ENCODE peak calls at places on chromosomes 3 and 15, in seven cellular contexts. D is K562, J is HCT116, Y is GM12878, B is H1, O is HepG2, Q is SK-N-SH. U is an unnamed sample.

GRCh38 chr3:120192159-120192558 is 92.9 kb downstream of the GPR156 start:
- DNase-seq in D (no peak), J (no peak), B (no peak), Y (no peak), Q (no peak), O (no peak), U (no peak)

GRCh38 chr15:90071220-90071807 is 31.0 kb downstream of the IDH2 start:
- DNase-seq in Q (peak), B (no peak), Y (peak), O (peak), D (peak), J (peak), U (peak)

GRCh38 chr3:12393894-12394293 is 90.4 kb upstream of the TSEN2 start:
- DNase-seq in D (no peak), O (no peak), B (no peak), J (peak), Q (no peak), Y (no peak), U (no peak)

GRCh38 chr15:78930577-78931388 is 14.1 kb downstream of the CTSH start:
- DNase-seq in D (no peak), Q (peak), Y (no peak), J (peak), O (no peak), B (no peak), U (peak)

GRCh38 chr15:47685141-47685870 is 32.0 kb upstream of the SEMA6D start:
- DNase-seq in J (no peak), Q (no peak), B (no peak), D (no peak), O (no peak), Y (no peak), U (no peak)

GRCh38 chr15:76863123-76863522 is 42.0 kb downstream of the SCAPER start:
- DNase-seq in B (no peak), D (no peak), Q (no peak), J (no peak), O (no peak), Y (no peak), U (no peak)

GRCh38 chr15:63083046-63083445 is 38.6 kb upstream of the LACTB start:
- DNase-seq in J (no peak), D (no peak), O (no peak), Y (no peak), Q (no peak), B (no peak), U (no peak)

GRCh38 chr3:60025071-60026055 is 975.5 kb upstream of the CFAP20DC start:
- DNase-seq in Q (no peak), O (no peak), J (no peak), Y (no peak), D (no peak), B (no peak), U (no peak)

GRCh38 chr15:78355185-78355584 is 15.0 kb downstream of the CRABP1 start:
- DNase-seq in Y (no peak), B (no peak), D (no peak), O (no peak), J (no peak), Q (no peak), U (no peak)

GRCh38 chr15:41018534-41018933 is 65.3 kb downstream of the CHAC1 start:
- DNase-seq in Q (no peak), Y (no peak), O (no peak), J (no peak), D (no peak), B (no peak), U (peak)

GRCh38 chr3:51353566-51354140 is 31.4 kb upstream of the MANF start:
- DNase-seq in Q (no peak), O (no peak), B (no peak), D (no peak), J (no peak), Y (no peak), U (no peak)

GRCh38 chr3:43286886-43287301 is 554 bp downstream of the SNRK start:
- DNase-seq in Q (peak), Y (no peak), J (no peak), O (no peak), D (no peak), B (no peak), U (no peak)

GRCh38 chr3:188338081-188338480 is 184.1 kb downstream of the LPP start:
- DNase-seq in B (no peak), D (no peak), O (no peak), Q (no peak), J (no peak), Y (no peak), U (no peak)

GRCh38 chr3:111952086-111952485 is 26.7 kb upstream of the ABHD10 start:
- DNase-seq in J (no peak), Q (no peak), O (no peak), D (no peak), B (no peak), Y (no peak), U (no peak)

GRCh38 chr3:57150097-57150496 is 15.1 kb downstream of the IL17RD start:
- DNase-seq in J (no peak), Q (peak), B (no peak), Y (no peak), O (no peak), D (no peak), U (no peak)

GRCh38 chr15:25329685-25330084 is 109.1 kb downstream of the UBE3A start:
- DNase-seq in O (no peak), D (no peak), Q (peak), Y (no peak), B (no peak), J (no peak), U (no peak)

GRCh38 chr15:87858651-87859050 is 397.9 kb downstream of the NTRK3 start:
- DNase-seq in Q (no peak), B (no peak), D (no peak), O (no peak), Y (no peak), J (no peak), U (no peak)

GRCh38 chr3:9686050-9686384 is 17.6 kb upstream of the CPNE9 start:
- DNase-seq in Y (no peak), B (no peak), Q (no peak), D (no peak), J (no peak), O (no peak), U (no peak)

GRCh38 chr3:43855674-43856299 is 165.0 kb downstream of the ABHD5 start:
- DNase-seq in Y (peak), B (no peak), O (peak), Q (peak), J (peak), D (no peak), U (peak)

GRCh38 chr15:38853608-38854007 is 289.0 kb upstream of the RASGRP1 start:
- DNase-seq in D (no peak), O (no peak), Q (no peak), Y (no peak), B (peak), J (peak), U (no peak)

GRCh38 chr15:85785887-85786777 is 8.6 kb downstream of the KLHL25 start:
- DNase-seq in O (peak), D (no peak), J (peak), Y (no peak), Q (no peak), B (no peak), U (no peak)

GRCh38 chr3:63975705-63976104 is 47.6 kb downstream of the PSMD6 start:
- DNase-seq in Q (no peak), O (peak), D (no peak), B (no peak), Y (no peak), J (no peak), U (no peak)

GRCh38 chr3:11566478-11566877 is 77.2 kb downstream of the VGLL4 start:
- DNase-seq in Q (no peak), D (no peak), O (no peak), B (no peak), J (no peak), Y (no peak), U (no peak)

GRCh38 chr15:51227967-51228783 is 110.2 kb downstream of the CYP19A1 start:
- DNase-seq in O (peak), D (peak), B (peak), Q (no peak), J (peak), Y (peak), U (peak)

GRCh38 chr15:90893175-90894090 is 9.1 kb downstream of the FES start:
- DNase-seq in Y (no peak), B (no peak), Q (peak), O (peak), D (peak), J (peak), U (no peak)

GRCh38 chr15:56537881-56538280 is 72.9 kb upstream of the MNS1 start:
- DNase-seq in D (no peak), J (no peak), Q (no peak), Y (no peak), O (no peak), B (no peak), U (no peak)

GRCh38 chr15:59436774-59437472 is 1.1 kb upstream of the FAM81A start:
- DNase-seq in O (no peak), B (no peak), J (no peak), Y (no peak), D (no peak), Q (peak), U (no peak)

GRCh38 chr15:99954361-99955180 is 221.3 kb upstream of the LYSMD4 start:
- DNase-seq in Q (no peak), B (no peak), D (no peak), Y (no peak), J (no peak), O (no peak), U (no peak)

GRCh38 chr3:40524222-40524570 is 564 bp upstream of the ZNF621 start:
- DNase-seq in J (no peak), Q (no peak), D (no peak), O (no peak), Y (no peak), B (no peak), U (no peak)

GRCh38 chr15:77840962-77841361 is 208.2 kb upstream of the LINGO1 start:
- DNase-seq in Y (no peak), D (no peak), Q (no peak), B (no peak), J (no peak), O (no peak), U (no peak)

GRCh38 chr15:71186267-71186666 is 71.0 kb downstream of the THSD4 start:
- DNase-seq in O (no peak), J (no peak), Q (no peak), B (no peak), Y (no peak), D (no peak), U (no peak)

GRCh38 chr15:59995568-59996349 is 8.4 kb upstream of the FOXB1 start:
- DNase-seq in J (no peak), D (no peak), Q (peak), B (no peak), Y (no peak), O (no peak), U (no peak)

GRCh38 chr3:107740992-107741896 is 218.5 kb downstream of the BBX start:
- DNase-seq in Q (no peak), D (no peak), Y (no peak), J (no peak), O (peak), B (no peak), U (peak)

DNA sequence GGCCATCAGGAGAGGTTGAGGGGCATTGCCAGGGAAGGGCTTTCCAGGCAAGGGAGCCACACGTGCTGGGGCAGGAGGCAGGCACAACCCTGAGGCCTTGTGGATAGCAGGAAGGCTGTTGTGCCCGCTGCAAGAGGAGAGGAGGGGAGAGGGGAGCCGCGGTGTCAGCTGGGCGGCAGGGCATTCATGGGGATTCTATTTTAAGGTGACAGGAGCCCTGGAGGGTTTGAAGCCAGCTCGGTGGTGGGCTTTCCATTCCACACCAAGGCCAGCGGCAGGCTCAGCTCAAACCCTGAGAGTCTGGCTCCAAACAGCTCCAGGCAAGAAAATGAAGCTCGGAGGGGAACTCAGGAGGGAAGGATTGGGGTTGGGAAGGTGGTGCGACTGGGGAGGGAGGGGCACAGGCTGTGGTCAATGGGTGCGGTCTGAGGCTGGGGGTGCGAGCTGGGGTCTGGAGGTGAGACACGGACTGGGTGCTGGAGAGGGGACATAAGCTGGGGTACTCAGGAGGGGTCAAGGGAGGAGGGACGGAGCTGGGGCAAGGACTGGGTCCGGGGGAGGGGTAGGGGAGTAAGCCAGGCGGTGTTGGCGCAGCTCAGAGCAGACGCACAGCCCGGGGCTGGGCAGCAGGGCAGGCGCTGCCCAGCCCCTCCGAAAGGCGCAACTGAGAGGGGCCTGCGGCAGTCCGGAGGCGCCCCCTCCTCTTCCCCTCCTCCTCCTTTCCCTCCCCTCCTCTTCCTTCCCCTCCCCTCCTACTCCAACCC is 43.4 kb downstream of the TPRA1 start:
- DNase-seq in D (no peak), Q (peak), O (no peak), Y (no peak), J (no peak), B (no peak), U (no peak)
- TF ChIP-seq JUND in D (no peak), Q (no peak), O (no peak), Y (no peak), J (no peak), B (no peak), U (no peak)

GRCh38 chr3:24470277-24470676 is 24.4 kb downstream of the THRB start:
- DNase-seq in O (no peak), J (no peak), B (no peak), Q (no peak), Y (no peak), D (no peak), U (no peak)
- TF ChIP-seq JUND in O (no peak), J (no peak), B (no peak), Q (no peak), Y (no peak), D (no peak), U (no peak)

DNA sequence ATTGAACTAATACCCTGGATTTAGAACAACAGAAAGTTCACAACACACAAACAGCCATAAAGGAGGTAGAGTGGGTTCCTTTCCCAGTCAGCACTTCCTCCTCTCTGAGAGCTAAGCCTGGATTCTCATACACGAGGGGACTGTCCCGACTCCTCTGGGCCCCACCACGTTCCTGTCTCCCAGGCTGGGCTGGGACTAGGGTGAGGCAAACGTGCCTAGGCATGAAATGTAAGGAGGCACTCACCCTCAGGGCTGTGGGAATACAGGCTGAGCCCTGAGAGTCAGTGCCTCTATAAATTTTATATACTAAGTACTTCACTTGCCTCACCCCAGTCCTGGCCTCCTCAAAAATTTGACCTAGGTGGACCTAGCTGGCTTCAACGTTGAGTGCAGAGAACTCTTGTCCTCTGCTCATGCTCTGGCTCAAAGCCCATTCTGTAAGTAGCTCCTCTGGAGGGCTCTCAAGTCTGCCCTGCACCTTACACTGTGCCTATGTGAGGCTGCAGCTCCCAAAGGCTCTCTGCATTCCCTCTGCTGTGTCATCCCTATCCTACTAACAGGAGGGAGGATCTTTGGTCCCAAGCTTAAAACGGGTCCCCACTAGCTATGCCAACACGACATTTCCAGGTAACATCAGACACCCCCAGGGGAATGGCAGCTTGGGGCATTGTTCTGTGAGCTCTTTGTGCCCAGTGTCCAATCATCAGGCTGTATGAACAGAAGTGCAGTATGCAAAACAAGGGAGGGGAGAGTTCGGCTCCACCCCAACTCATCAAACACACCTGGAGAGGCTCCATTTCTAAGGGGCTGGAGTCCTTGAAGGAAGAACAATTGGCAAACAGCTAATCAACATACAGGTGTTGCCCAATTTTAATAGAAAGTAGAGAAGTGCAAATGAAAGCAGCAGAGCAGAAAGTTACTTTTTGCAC is 233.2 kb downstream of the RPLP1 start:
- DNase-seq in D (no peak), Y (no peak), O (no peak), B (no peak), Q (no peak), J (no peak), U (peak)
- TF ChIP-seq JUND in D (no peak), Y (no peak), O (no peak), B (no peak), Q (no peak), J (no peak), U (no peak)

DNA sequence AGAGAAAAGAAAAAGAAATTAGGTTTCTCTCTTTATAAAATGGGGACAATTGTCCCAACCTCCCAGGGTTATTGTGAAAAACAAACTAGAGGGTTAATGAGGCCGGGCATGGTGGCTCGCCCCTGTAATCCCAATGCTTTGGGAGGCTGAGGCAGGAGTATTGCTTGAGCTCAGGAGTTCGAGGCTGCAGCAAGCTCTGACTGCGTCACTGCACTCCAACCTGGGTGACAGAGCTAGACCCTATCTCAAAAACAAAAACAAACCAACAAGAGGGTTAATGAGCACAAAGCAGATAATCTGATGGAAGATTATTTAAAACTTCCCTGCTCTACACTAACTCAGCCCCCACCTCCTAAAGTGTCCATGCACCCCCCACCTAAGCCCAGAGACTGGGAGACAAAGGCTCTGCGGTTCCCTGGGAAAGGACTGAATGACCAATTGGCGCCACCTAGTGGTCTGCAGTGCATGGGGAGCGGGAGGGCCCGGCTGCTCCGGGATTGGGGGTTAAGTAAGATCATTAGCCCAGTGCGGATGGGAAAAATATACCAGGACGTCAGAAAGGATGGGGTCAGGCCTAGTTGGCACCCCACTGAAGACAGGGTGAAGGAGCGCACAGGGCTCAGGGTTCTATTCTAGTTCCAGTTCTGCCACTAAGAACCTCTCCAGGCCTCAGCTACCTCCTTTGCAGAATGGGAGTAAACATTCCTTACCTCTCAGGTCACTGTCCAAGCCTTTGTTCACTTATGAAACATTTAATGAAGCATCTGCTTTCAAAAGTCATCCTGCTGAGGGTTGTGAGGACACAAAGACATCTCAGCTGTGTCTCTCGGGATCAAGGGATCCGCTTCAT is 15.6 kb downstream of the PIF1 start:
- DNase-seq in D (peak), Q (peak), Y (no peak), B (no peak), J (peak), O (peak), U (peak)
- TF ChIP-seq JUND in D (peak), Q (no peak), Y (no peak), B (no peak), J (no peak), O (no peak), U (no peak)

GRCh38 chr3:72102057-72102711 is 317.2 kb upstream of the PROK2 start:
- DNase-seq in B (no peak), D (no peak), O (no peak), Y (no peak), Q (no peak), J (no peak), U (no peak)
- TF ChIP-seq JUND in B (no peak), D (no peak), O (no peak), Y (no peak), Q (no peak), J (no peak), U (no peak)

GRCh38 chr3:152943645-152944044 is 108.7 kb downstream of the P2RY1 start:
- DNase-seq in D (no peak), B (no peak), Q (no peak), Y (no peak), J (peak), O (no peak), U (no peak)
- TF ChIP-seq JUND in D (no peak), B (no peak), Q (no peak), Y (no peak), J (peak), O (no peak), U (no peak)

DNA sequence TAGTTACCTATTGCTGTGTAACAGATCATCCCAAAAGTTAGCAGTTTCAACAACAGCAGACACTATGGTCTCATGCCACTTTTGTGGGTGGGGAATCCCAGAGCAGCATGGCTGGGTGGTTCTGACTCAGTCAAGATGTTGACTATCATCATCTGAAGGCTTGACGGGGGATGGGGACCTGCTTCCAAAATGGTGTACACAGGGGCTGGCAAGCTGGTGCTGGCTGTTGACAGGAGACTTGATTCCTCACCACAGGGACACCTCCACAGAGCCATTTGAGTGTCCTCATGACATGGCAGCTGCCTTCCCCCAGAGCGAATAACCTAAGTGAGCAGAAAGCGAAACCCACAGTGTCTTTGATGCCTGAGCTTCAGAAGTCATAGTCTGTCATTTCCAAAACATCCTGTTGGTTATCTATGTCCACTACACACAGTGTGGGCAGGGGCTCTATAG is 19.1 kb downstream of the DNAJB8 start:
- DNase-seq in O (no peak), Q (no peak), Y (peak), B (no peak), J (no peak), D (no peak), U (no peak)
- TF ChIP-seq JUND in O (no peak), Q (no peak), Y (no peak), B (no peak), J (no peak), D (no peak), U (no peak)